ENCODE peak calls at places on chromosomes 3 and 15, in six cellular contexts. One of them, this sample, is unnamed.

GRCh38 chr15:100559330-100559729 is 30.6 kb upstream of the CERS3 start:
- DNase-seq in progenitor cell of endocrine pancreas: no peak
- DNase-seq in K562: no peak
- DNase-seq in foreskin fibroblast: peak
- DNase-seq in astrocyte of the spinal cord: peak
- DNase-seq in bronchial epithelial cell: peak
- DNase-seq in this sample: no peak

GRCh38 chr15:60774829-60775228 is 295.9 kb upstream of the ICE2 start:
- DNase-seq in foreskin fibroblast: no peak
- DNase-seq in bronchial epithelial cell: peak
- DNase-seq in K562: no peak
- DNase-seq in progenitor cell of endocrine pancreas: no peak
- DNase-seq in astrocyte of the spinal cord: no peak
- DNase-seq in this sample: no peak

GRCh38 chr3:181915556-181915955 is 203.8 kb downstream of the SOX2 start:
- DNase-seq in K562: no peak
- DNase-seq in progenitor cell of endocrine pancreas: no peak
- DNase-seq in astrocyte of the spinal cord: no peak
- DNase-seq in foreskin fibroblast: no peak
- DNase-seq in bronchial epithelial cell: peak
- DNase-seq in this sample: no peak

GRCh38 chr3:38016410-38016809 is 13.0 kb downstream of the PLCD1 start:
- DNase-seq in foreskin fibroblast: no peak
- DNase-seq in K562: no peak
- DNase-seq in astrocyte of the spinal cord: no peak
- DNase-seq in bronchial epithelial cell: no peak
- DNase-seq in progenitor cell of endocrine pancreas: no peak
- DNase-seq in this sample: no peak

GRCh38 chr3:56133423-56133822 is 334.8 kb downstream of the ERC2 start:
- DNase-seq in foreskin fibroblast: peak
- DNase-seq in K562: no peak
- DNase-seq in bronchial epithelial cell: peak
- DNase-seq in progenitor cell of endocrine pancreas: no peak
- DNase-seq in astrocyte of the spinal cord: peak
- DNase-seq in this sample: no peak

GRCh38 chr15:35696767-35697231 is 150.8 kb upstream of the DPH6 start:
- DNase-seq in progenitor cell of endocrine pancreas: no peak
- DNase-seq in foreskin fibroblast: peak
- DNase-seq in astrocyte of the spinal cord: peak
- DNase-seq in K562: peak
- DNase-seq in bronchial epithelial cell: peak
- DNase-seq in this sample: no peak

GRCh38 chr3:71905426-71905825 is 120.5 kb upstream of the PROK2 start:
- DNase-seq in foreskin fibroblast: no peak
- DNase-seq in progenitor cell of endocrine pancreas: no peak
- DNase-seq in bronchial epithelial cell: no peak
- DNase-seq in astrocyte of the spinal cord: no peak
- DNase-seq in K562: no peak
- DNase-seq in this sample: peak

GRCh38 chr15:38768970-38769369 is 204.4 kb upstream of the RASGRP1 start:
- DNase-seq in foreskin fibroblast: peak
- DNase-seq in bronchial epithelial cell: peak
- DNase-seq in progenitor cell of endocrine pancreas: no peak
- DNase-seq in K562: peak
- DNase-seq in astrocyte of the spinal cord: peak
- DNase-seq in this sample: no peak

GRCh38 chr3:52298147-52299098 is 10.8 kb downstream of the GLYCTK start:
- DNase-seq in astrocyte of the spinal cord: no peak
- DNase-seq in bronchial epithelial cell: no peak
- DNase-seq in foreskin fibroblast: peak
- DNase-seq in K562: peak
- DNase-seq in progenitor cell of endocrine pancreas: no peak
- DNase-seq in this sample: no peak

GRCh38 chr3:71602256-71602655 is 18.7 kb upstream of the FOXP1 start:
- DNase-seq in K562: no peak
- DNase-seq in progenitor cell of endocrine pancreas: no peak
- DNase-seq in astrocyte of the spinal cord: no peak
- DNase-seq in foreskin fibroblast: no peak
- DNase-seq in bronchial epithelial cell: no peak
- DNase-seq in this sample: no peak

GRCh38 chr3:185552358-185552877 is at the start of gene LIPH:
- DNase-seq in bronchial epithelial cell: peak
- DNase-seq in foreskin fibroblast: peak
- DNase-seq in astrocyte of the spinal cord: no peak
- DNase-seq in progenitor cell of endocrine pancreas: no peak
- DNase-seq in K562: peak
- DNase-seq in this sample: peak

GRCh38 chr3:61172684-61173083 is 78.6 kb downstream of the FHIT start:
- DNase-seq in K562: no peak
- DNase-seq in progenitor cell of endocrine pancreas: no peak
- DNase-seq in astrocyte of the spinal cord: no peak
- DNase-seq in bronchial epithelial cell: no peak
- DNase-seq in foreskin fibroblast: no peak
- DNase-seq in this sample: peak

GRCh38 chr15:80010131-80010673 is 39.2 kb upstream of the BCL2A1 start:
- DNase-seq in progenitor cell of endocrine pancreas: no peak
- DNase-seq in astrocyte of the spinal cord: peak
- DNase-seq in K562: no peak
- DNase-seq in foreskin fibroblast: peak
- DNase-seq in bronchial epithelial cell: peak
- DNase-seq in this sample: no peak

GRCh38 chr3:101643861-101644613 is 32.9 kb downstream of the ZBTB11 start:
- DNase-seq in K562: no peak
- DNase-seq in progenitor cell of endocrine pancreas: no peak
- DNase-seq in astrocyte of the spinal cord: peak
- DNase-seq in foreskin fibroblast: peak
- DNase-seq in bronchial epithelial cell: peak
- DNase-seq in this sample: no peak

GRCh38 chr3:165259518-165260193 is 63.5 kb upstream of the SLITRK3 start:
- DNase-seq in progenitor cell of endocrine pancreas: no peak
- DNase-seq in K562: no peak
- DNase-seq in astrocyte of the spinal cord: peak
- DNase-seq in foreskin fibroblast: no peak
- DNase-seq in bronchial epithelial cell: peak
- DNase-seq in this sample: no peak

GRCh38 chr3:57004154-57004730 is 56.2 kb upstream of the SPATA12 start:
- DNase-seq in foreskin fibroblast: peak
- DNase-seq in bronchial epithelial cell: peak
- DNase-seq in K562: no peak
- DNase-seq in progenitor cell of endocrine pancreas: no peak
- DNase-seq in astrocyte of the spinal cord: no peak
- DNase-seq in this sample: no peak

GRCh38 chr15:39099524-39099923 is 481.4 kb upstream of the THBS1 start:
- DNase-seq in K562: no peak
- DNase-seq in astrocyte of the spinal cord: no peak
- DNase-seq in bronchial epithelial cell: no peak
- DNase-seq in foreskin fibroblast: peak
- DNase-seq in progenitor cell of endocrine pancreas: no peak
- DNase-seq in this sample: no peak

GRCh38 chr15:45393851-45394250 is 15.5 kb upstream of the GATM start:
- DNase-seq in bronchial epithelial cell: peak
- DNase-seq in astrocyte of the spinal cord: no peak
- DNase-seq in K562: no peak
- DNase-seq in foreskin fibroblast: peak
- DNase-seq in progenitor cell of endocrine pancreas: no peak
- DNase-seq in this sample: no peak

GRCh38 chr3:50211930-50212329 is 6.9 kb downstream of the SLC38A3 start:
- DNase-seq in bronchial epithelial cell: peak
- DNase-seq in astrocyte of the spinal cord: no peak
- DNase-seq in progenitor cell of endocrine pancreas: no peak
- DNase-seq in foreskin fibroblast: peak
- DNase-seq in K562: no peak
- DNase-seq in this sample: no peak

GRCh38 chr15:40333922-40334492 is 6.7 kb downstream of the CCDC9B start:
- DNase-seq in K562: peak
- DNase-seq in bronchial epithelial cell: peak
- DNase-seq in progenitor cell of endocrine pancreas: no peak
- DNase-seq in astrocyte of the spinal cord: peak
- DNase-seq in foreskin fibroblast: peak
- DNase-seq in this sample: peak

GRCh38 chr15:94206463-94207167 is 24.7 kb upstream of the MCTP2 start:
- DNase-seq in K562: no peak
- DNase-seq in astrocyte of the spinal cord: peak
- DNase-seq in foreskin fibroblast: peak
- DNase-seq in progenitor cell of endocrine pancreas: no peak
- DNase-seq in bronchial epithelial cell: peak
- DNase-seq in this sample: no peak

GRCh38 chr3:140424211-140424610 is 253.7 kb upstream of the TRIM42 start:
- DNase-seq in bronchial epithelial cell: peak
- DNase-seq in foreskin fibroblast: peak
- DNase-seq in astrocyte of the spinal cord: no peak
- DNase-seq in progenitor cell of endocrine pancreas: no peak
- DNase-seq in K562: no peak
- DNase-seq in this sample: no peak

GRCh38 chr15:96497951-96498350 is 167.5 kb downstream of the NR2F2 start:
- DNase-seq in progenitor cell of endocrine pancreas: no peak
- DNase-seq in foreskin fibroblast: no peak
- DNase-seq in K562: no peak
- DNase-seq in bronchial epithelial cell: no peak
- DNase-seq in astrocyte of the spinal cord: no peak
- DNase-seq in this sample: no peak

GRCh38 chr3:48765376-48765775 is 48.4 kb upstream of the IP6K2 start:
- DNase-seq in progenitor cell of endocrine pancreas: no peak
- DNase-seq in bronchial epithelial cell: peak
- DNase-seq in foreskin fibroblast: peak
- DNase-seq in astrocyte of the spinal cord: no peak
- DNase-seq in K562: no peak
- DNase-seq in this sample: no peak
- TF ChIP-seq CTCF in progenitor cell of endocrine pancreas: no peak
- TF ChIP-seq CTCF in bronchial epithelial cell: peak
- TF ChIP-seq CTCF in foreskin fibroblast: no peak
- TF ChIP-seq CTCF in astrocyte of the spinal cord: peak
- TF ChIP-seq CTCF in K562: no peak
- TF ChIP-seq CTCF in this sample: peak

GRCh38 chr3:13049400-13049799 is 23.8 kb downstream of the IQSEC1 start:
- DNase-seq in progenitor cell of endocrine pancreas: no peak
- DNase-seq in K562: no peak
- DNase-seq in bronchial epithelial cell: no peak
- DNase-seq in foreskin fibroblast: no peak
- DNase-seq in astrocyte of the spinal cord: no peak
- DNase-seq in this sample: no peak

GRCh38 chr3:13045245-13045903 is 27.9 kb downstream of the IQSEC1 start:
- DNase-seq in astrocyte of the spinal cord: no peak
- DNase-seq in bronchial epithelial cell: no peak
- DNase-seq in K562: no peak
- DNase-seq in foreskin fibroblast: no peak
- DNase-seq in progenitor cell of endocrine pancreas: no peak
- DNase-seq in this sample: no peak

GRCh38 chr3:13045904-13046568 is 27.2 kb downstream of the IQSEC1 start:
- DNase-seq in K562: no peak
- DNase-seq in foreskin fibroblast: no peak
- DNase-seq in astrocyte of the spinal cord: no peak
- DNase-seq in progenitor cell of endocrine pancreas: no peak
- DNase-seq in bronchial epithelial cell: no peak
- DNase-seq in this sample: peak

GRCh38 chr3:13046569-13047279 is 26.5 kb downstream of the IQSEC1 start:
- DNase-seq in progenitor cell of endocrine pancreas: no peak
- DNase-seq in foreskin fibroblast: no peak
- DNase-seq in bronchial epithelial cell: no peak
- DNase-seq in astrocyte of the spinal cord: no peak
- DNase-seq in K562: no peak
- DNase-seq in this sample: peak

DNA sequence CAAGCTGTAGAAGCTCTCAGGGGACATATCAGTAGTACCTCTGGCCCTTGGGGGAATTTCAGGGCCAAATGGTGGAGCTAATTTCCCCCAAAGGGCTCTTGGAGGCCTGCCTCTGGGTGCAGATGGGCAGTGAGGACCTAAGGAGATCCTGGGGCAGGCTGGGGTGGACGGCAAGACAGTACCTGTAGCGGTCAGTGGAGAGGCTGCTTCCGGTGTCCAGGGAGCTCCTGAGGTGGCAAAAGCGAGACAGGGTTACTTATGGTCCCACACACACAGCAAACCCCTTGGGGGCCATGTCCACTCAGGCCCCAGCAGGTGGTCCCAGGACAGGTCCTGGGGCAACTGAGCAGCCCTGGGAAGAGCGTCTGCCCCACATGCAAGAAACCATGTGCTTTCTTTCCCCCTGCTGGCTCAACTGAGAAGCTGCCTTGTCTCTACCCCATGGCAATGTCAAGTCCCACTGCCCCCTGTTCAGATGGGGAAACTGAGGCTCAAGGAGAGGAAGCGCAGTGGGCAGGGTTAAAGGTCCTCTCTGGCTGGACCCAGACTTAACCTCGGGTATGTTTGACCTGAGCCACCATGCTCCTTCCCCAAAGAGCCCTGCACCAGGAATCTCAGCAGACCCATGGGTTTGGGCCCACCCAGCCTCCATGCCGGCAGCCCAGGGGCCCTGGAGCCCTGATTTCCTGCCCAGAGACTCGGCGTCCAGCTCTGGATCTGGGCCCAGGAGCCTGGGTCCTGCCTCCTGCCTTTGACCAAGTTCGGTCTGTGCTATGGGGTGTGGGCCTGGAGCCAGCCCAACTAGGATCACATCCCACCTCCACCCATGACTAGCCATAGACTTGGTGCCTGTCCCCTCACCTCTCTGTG is 25.7 kb downstream of the IQSEC1 start:
- DNase-seq in foreskin fibroblast: no peak
- DNase-seq in K562: no peak
- DNase-seq in bronchial epithelial cell: no peak
- DNase-seq in astrocyte of the spinal cord: no peak
- DNase-seq in progenitor cell of endocrine pancreas: no peak
- DNase-seq in this sample: no peak
- TF ChIP-seq CTCF in foreskin fibroblast: peak
- TF ChIP-seq CTCF in K562: no peak
- TF ChIP-seq CTCF in bronchial epithelial cell: no peak
- TF ChIP-seq CTCF in astrocyte of the spinal cord: peak
- TF ChIP-seq CTCF in progenitor cell of endocrine pancreas: no peak
- TF ChIP-seq CTCF in this sample: peak

GRCh38 chr15:65400760-65401606 is 21.8 kb downstream of the IGDCC4 start:
- DNase-seq in K562: peak
- DNase-seq in progenitor cell of endocrine pancreas: peak
- DNase-seq in bronchial epithelial cell: peak
- DNase-seq in foreskin fibroblast: peak
- DNase-seq in astrocyte of the spinal cord: peak
- DNase-seq in this sample: peak
- TF ChIP-seq CTCF in K562: peak
- TF ChIP-seq CTCF in progenitor cell of endocrine pancreas: peak
- TF ChIP-seq CTCF in bronchial epithelial cell: peak
- TF ChIP-seq CTCF in foreskin fibroblast: peak
- TF ChIP-seq CTCF in astrocyte of the spinal cord: peak
- TF ChIP-seq CTCF in this sample: peak

GRCh38 chr3:8341853-8342252 is 159.8 kb upstream of the LMCD1 start:
- DNase-seq in progenitor cell of endocrine pancreas: no peak
- DNase-seq in bronchial epithelial cell: peak
- DNase-seq in K562: no peak
- DNase-seq in foreskin fibroblast: no peak
- DNase-seq in astrocyte of the spinal cord: no peak
- DNase-seq in this sample: no peak

GRCh38 chr3:8338424-8338823 is 163.2 kb upstream of the LMCD1 start:
- DNase-seq in astrocyte of the spinal cord: no peak
- DNase-seq in foreskin fibroblast: no peak
- DNase-seq in progenitor cell of endocrine pancreas: no peak
- DNase-seq in bronchial epithelial cell: no peak
- DNase-seq in K562: no peak
- DNase-seq in this sample: no peak

DNA sequence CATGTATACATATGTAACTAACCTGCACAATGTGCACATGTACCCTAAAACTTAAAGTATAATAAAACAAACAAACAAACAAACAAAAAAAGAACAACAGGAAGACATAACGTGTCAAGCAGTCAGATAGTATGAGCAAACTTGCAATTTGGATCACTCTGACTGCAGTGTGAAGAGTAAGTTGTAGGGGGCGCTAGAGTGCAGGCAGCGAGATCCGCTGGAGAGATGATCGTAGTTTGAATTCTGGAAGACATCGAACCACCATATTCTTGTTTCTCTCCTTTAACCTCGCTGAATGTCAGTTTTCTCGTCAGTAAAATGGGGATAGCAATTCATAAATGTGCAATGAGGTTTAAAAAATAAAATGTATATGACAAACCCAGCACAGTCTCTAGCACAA is 165.2 kb upstream of the LMCD1 start:
- DNase-seq in foreskin fibroblast: no peak
- DNase-seq in bronchial epithelial cell: no peak
- DNase-seq in astrocyte of the spinal cord: no peak
- DNase-seq in progenitor cell of endocrine pancreas: no peak
- DNase-seq in K562: peak
- DNase-seq in this sample: no peak
- TF ChIP-seq CTCF in foreskin fibroblast: peak
- TF ChIP-seq CTCF in bronchial epithelial cell: peak
- TF ChIP-seq CTCF in astrocyte of the spinal cord: peak
- TF ChIP-seq CTCF in progenitor cell of endocrine pancreas: peak
- TF ChIP-seq CTCF in K562: peak
- TF ChIP-seq CTCF in this sample: peak